ENCODE peak calls at places on chromosomes 16 and 17, in nine cellular contexts. N is GM10248, L is A549, Z is BE2C, J is RWPE1, V is AG04450, E is mesothelial cell of epicardium, I is cardiac fibroblast, P is omental fat pad. K is an unnamed sample.

GRCh38 chr17:63151981-63152523 is 186.0 kb downstream of the TANC2 start:
- DNase-seq in P (no peak), I (peak; percentile 55), J (no peak), Z (no peak), N (no peak), V (no peak), L (no peak), E (no peak), K (no peak)

GRCh38 chr17:77322534-77323412 is 182.0 kb downstream of the SEC14L1 start:
- DNase-seq in L (peak; percentile 95), I (peak; percentile 99), J (peak; percentile 93), N (no peak), E (peak; percentile 46), Z (peak; percentile 97), P (peak; percentile 72), V (peak; percentile 95), K (peak; percentile 64)

GRCh38 chr17:64008830-64009229 is 10.7 kb downstream of the PRR29 start:
- DNase-seq in P (no peak), J (no peak), V (no peak), N (no peak), E (no peak), I (no peak), Z (no peak), L (no peak), K (no peak)

GRCh38 chr17:82356028-82356427 is 3.0 kb upstream of the TEX19 start:
- DNase-seq in Z (no peak), L (no peak), N (no peak), E (peak; percentile 57), P (no peak), V (no peak), J (peak; percentile 83), I (no peak), K (no peak)

GRCh38 chr16:17072104-17072503 is 398.7 kb downstream of the XYLT1 start:
- DNase-seq in V (no peak), L (no peak), Z (no peak), J (no peak), I (no peak), E (no peak), N (no peak), P (no peak), K (no peak)

GRCh38 chr16:13873835-13874438 is 46.0 kb upstream of the ERCC4 start:
- DNase-seq in P (no peak), N (no peak), Z (peak; percentile 19), L (peak; percentile 28), J (peak; percentile 14), E (no peak), V (no peak), I (peak; percentile 60), K (peak; percentile 60)

GRCh38 chr17:34720760-34721159 is 141.4 kb downstream of the TMEM132E start:
- DNase-seq in N (no peak), L (peak; percentile 19), I (no peak), V (no peak), J (peak; percentile 27), P (no peak), Z (no peak), E (no peak), K (no peak)

GRCh38 chr17:7019839-7020519 is 2.9 kb upstream of the BCL6B start:
- DNase-seq in E (no peak), P (no peak), L (peak; percentile 77), J (no peak), Z (peak; percentile 64), N (no peak), V (no peak), I (peak; percentile 66), K (peak; percentile 57)

GRCh38 chr17:34998205-34998604 is 17.9 kb downstream of the LIG3 start:
- DNase-seq in V (peak; percentile 51), P (no peak), E (peak; percentile 59), J (peak; percentile 75), Z (peak; percentile 79), L (peak; percentile 78), N (peak; percentile 90), I (peak; percentile 80), K (peak; percentile 87)

GRCh38 chr16:31870809-31871208 is 2.8 kb upstream of the ZNF267 start:
- DNase-seq in P (no peak), E (no peak), V (no peak), Z (no peak), I (no peak), J (no peak), L (no peak), N (no peak), K (no peak)

GRCh38 chr16:84754353-84754856 is 54.6 kb downstream of the USP10 start:
- DNase-seq in P (no peak), E (peak; percentile 67), L (peak; percentile 86), N (peak; percentile 74), J (peak; percentile 70), I (peak; percentile 94), V (peak; percentile 80), Z (peak; percentile 78), K (peak; percentile 64)

GRCh38 chr17:42520540-42520951 is 15.5 kb upstream of the NAGLU start:
- DNase-seq in I (no peak), J (no peak), Z (peak; percentile 59), E (no peak), P (no peak), N (no peak), L (no peak), V (no peak), K (no peak)

GRCh38 chr17:48308591-48308990 is 121.4 kb downstream of the SKAP1 start:
- DNase-seq in N (no peak), P (no peak), Z (no peak), V (no peak), E (no peak), I (no peak), L (no peak), J (no peak), K (no peak)

DNA sequence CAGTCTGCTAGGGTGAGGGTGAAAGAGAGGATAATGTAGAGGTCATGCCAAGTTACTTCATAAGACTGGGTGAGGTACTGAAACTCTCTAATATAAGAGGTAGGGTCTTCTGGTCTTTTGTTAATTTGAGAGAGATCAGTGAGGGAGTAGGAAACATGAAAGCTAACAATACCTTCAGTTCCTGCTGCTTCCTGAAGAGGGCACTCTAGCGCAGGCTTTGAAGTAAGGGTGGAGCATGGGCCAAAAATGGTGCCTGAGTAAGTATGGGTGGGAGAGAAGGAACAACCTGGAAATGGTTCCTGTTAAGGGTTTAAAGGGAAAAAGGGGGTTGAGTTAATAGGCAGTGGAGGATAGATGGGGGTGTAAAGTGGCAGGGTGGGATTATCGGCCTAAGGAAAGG is 2449.5 kb downstream of the TP53TG3F start:
- DNase-seq in I (no peak), J (no peak), V (no peak), N (no peak), Z (no peak), P (no peak), L (peak; percentile 4), E (no peak), K (no peak)
- TF ChIP-seq CTCF in I (no peak), J (no peak), V (no peak), N (no peak), Z (peak; percentile 56), P (no peak), L (no peak), E (no peak), K (no peak)

DNA sequence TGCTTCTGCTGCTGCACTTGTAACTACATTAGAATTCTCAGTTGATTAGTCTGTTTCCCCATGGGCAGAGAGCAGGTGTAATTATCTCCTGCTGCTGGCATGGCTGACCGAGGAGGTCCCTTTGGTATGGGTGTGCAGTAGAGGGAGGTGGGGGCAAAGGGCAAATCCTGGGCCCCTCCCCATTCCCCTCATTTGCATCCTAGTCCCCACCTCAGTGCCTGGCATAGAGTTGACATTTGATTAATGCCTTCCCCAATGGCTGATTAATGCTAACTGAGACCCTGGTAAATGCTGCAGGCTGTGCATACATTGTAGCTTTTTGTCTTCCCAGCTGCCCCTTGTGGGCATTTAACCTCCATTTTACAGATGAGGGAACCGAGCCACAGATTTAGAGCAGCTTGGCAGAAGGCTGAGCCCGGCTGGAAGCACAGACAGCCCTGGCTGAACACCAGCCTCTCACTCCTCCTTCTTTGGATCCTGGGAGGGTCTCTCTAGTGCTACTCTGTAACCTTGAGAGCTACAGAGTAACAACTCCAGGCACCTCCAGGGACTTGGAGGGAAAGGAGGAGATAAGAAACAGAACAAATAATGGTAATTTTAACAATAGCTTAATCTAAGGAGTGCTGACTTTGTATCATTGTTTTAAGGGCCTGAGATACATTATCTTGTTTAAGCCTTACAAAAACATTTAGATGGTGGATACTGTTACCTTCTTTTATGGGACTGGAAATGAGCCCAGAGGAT is 5.1 kb downstream of the PLCG2 start:
- DNase-seq in P (no peak), I (peak; percentile 8), V (no peak), E (no peak), N (no peak), J (no peak), Z (no peak), L (no peak), K (no peak)
- TF ChIP-seq CTCF in P (no peak), I (no peak), V (no peak), E (no peak), N (no peak), J (no peak), Z (no peak), L (no peak), K (peak; percentile 15)

DNA sequence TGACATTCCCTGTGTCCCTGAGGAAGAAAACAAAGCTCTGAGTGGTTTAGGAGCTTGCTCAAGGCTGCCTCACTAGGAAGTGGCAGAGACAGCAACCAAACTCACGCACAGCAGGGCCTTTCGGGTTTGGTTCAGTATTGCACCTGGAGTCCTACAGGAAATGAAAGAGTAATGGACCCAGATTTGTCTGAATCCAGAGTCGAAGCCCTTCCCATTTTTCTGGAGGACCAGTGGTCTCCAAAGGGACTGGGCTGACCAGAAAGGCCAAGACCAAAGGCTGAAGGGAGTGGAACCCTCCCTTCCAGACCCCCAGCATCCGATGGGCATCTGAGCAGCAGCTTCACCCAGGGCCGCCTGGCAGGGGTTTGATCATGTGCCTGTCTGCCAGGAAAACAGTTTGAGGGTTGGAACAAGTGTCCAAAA is 85.5 kb upstream of the RPL38 start:
- DNase-seq in J (no peak), P (no peak), L (no peak), I (no peak), Z (no peak), V (no peak), N (no peak), E (no peak), K (no peak)
- TF ChIP-seq CTCF in J (no peak), P (no peak), L (no peak), I (no peak), Z (no peak), V (no peak), N (no peak), E (no peak), K (no peak)

GRCh38 chr17:74748529-74749261 is at the start of gene NHERF1:
- DNase-seq in J (peak; percentile 96), N (peak; percentile 99), V (peak; percentile 67), E (peak; percentile 92), P (peak; percentile 83), L (peak; percentile 90), I (peak; percentile 93), Z (peak; percentile 98), K (peak; percentile 97)

GRCh38 chr17:74750039-74750326 is 1.6 kb downstream of the NHERF1 start:
- DNase-seq in I (no peak), V (no peak), L (no peak), Z (no peak), P (no peak), E (no peak), N (no peak), J (no peak), K (no peak)

GRCh38 chr17:74746922-74747321 is 1.5 kb upstream of the NHERF1 start:
- DNase-seq in V (no peak), P (no peak), L (no peak), I (peak; percentile 33), Z (no peak), J (no peak), N (no peak), E (no peak), K (no peak)

GRCh38 chr17:74749262-74750038 is 1.0 kb downstream of the NHERF1 start:
- DNase-seq in I (no peak), P (no peak), E (peak; percentile 58), L (no peak), V (no peak), N (no peak), J (no peak), Z (no peak), K (no peak)

GRCh38 chr17:74748279-74748528 is 224 bp upstream of the NHERF1 start:
- DNase-seq in P (no peak), E (no peak), I (no peak), Z (no peak), V (no peak), J (no peak), L (no peak), N (no peak), K (no peak)
- TF ChIP-seq CTCF in P (no peak), E (no peak), I (no peak), Z (no peak), V (no peak), J (peak; percentile 13), L (no peak), N (no peak), K (no peak)

K was measured in glutamatergic neuron.